ENCODE peak calls at places on chromosome 15, in eight cellular contexts. One of them, this sample, is unnamed.

GRCh38 chr15:81357178-81357686 is 16.8 kb downstream of the TMC3 start:
- DNase-seq in A549: no peak
- DNase-seq in adrenal gland: no peak
- DNase-seq in IMR-90: no peak
- DNase-seq in foreskin fibroblast: no peak
- DNase-seq in colonic mucosa: no peak
- DNase-seq in pancreas: no peak
- DNase-seq in lower lobe of right lung: no peak
- DNase-seq in this sample: no peak

GRCh38 chr15:79724312-79724711 is 172.5 kb downstream of the MTHFS start:
- DNase-seq in pancreas: no peak
- DNase-seq in lower lobe of right lung: no peak
- DNase-seq in foreskin fibroblast: peak
- DNase-seq in IMR-90: peak
- DNase-seq in colonic mucosa: no peak
- DNase-seq in adrenal gland: no peak
- DNase-seq in A549: no peak
- DNase-seq in this sample: peak

GRCh38 chr15:73258271-73259108 is 110.3 kb downstream of the HCN4 start:
- DNase-seq in IMR-90: no peak
- DNase-seq in lower lobe of right lung: no peak
- DNase-seq in adrenal gland: no peak
- DNase-seq in A549: no peak
- DNase-seq in colonic mucosa: no peak
- DNase-seq in pancreas: no peak
- DNase-seq in foreskin fibroblast: no peak
- DNase-seq in this sample: no peak

GRCh38 chr15:50883903-50884302 is 24.6 kb upstream of the AP4E1 start:
- DNase-seq in IMR-90: peak
- DNase-seq in colonic mucosa: no peak
- DNase-seq in adrenal gland: peak
- DNase-seq in foreskin fibroblast: peak
- DNase-seq in pancreas: no peak
- DNase-seq in A549: no peak
- DNase-seq in lower lobe of right lung: no peak
- DNase-seq in this sample: no peak

GRCh38 chr15:38563723-38564519 is 693 bp downstream of the RASGRP1 start:
- DNase-seq in adrenal gland: peak
- DNase-seq in IMR-90: peak
- DNase-seq in A549: peak
- DNase-seq in lower lobe of right lung: peak
- DNase-seq in pancreas: peak
- DNase-seq in colonic mucosa: peak
- DNase-seq in foreskin fibroblast: peak
- DNase-seq in this sample: no peak

GRCh38 chr15:50229336-50229735 is 36.2 kb downstream of the HDC start:
- DNase-seq in colonic mucosa: no peak
- DNase-seq in lower lobe of right lung: no peak
- DNase-seq in pancreas: no peak
- DNase-seq in adrenal gland: peak
- DNase-seq in foreskin fibroblast: peak
- DNase-seq in A549: no peak
- DNase-seq in IMR-90: no peak
- DNase-seq in this sample: no peak

GRCh38 chr15:79872358-79873017 is 24.3 kb downstream of the MTHFS start:
- DNase-seq in IMR-90: peak
- DNase-seq in pancreas: no peak
- DNase-seq in lower lobe of right lung: peak
- DNase-seq in adrenal gland: no peak
- DNase-seq in A549: no peak
- DNase-seq in foreskin fibroblast: no peak
- DNase-seq in colonic mucosa: no peak
- DNase-seq in this sample: peak

GRCh38 chr15:44710236-44711088 is 661 bp downstream of the PATL2 start:
- DNase-seq in colonic mucosa: peak
- DNase-seq in A549: no peak
- DNase-seq in pancreas: no peak
- DNase-seq in lower lobe of right lung: peak
- DNase-seq in IMR-90: peak
- DNase-seq in foreskin fibroblast: peak
- DNase-seq in adrenal gland: no peak
- DNase-seq in this sample: no peak

GRCh38 chr15:66409565-66410108 is 22.9 kb downstream of the MAP2K1 start:
- DNase-seq in colonic mucosa: no peak
- DNase-seq in adrenal gland: no peak
- DNase-seq in A549: no peak
- DNase-seq in foreskin fibroblast: no peak
- DNase-seq in IMR-90: no peak
- DNase-seq in pancreas: no peak
- DNase-seq in lower lobe of right lung: no peak
- DNase-seq in this sample: no peak

GRCh38 chr15:65558336-65558735 is 28.1 kb downstream of the HACD3 start:
- DNase-seq in A549: no peak
- DNase-seq in lower lobe of right lung: no peak
- DNase-seq in colonic mucosa: no peak
- DNase-seq in IMR-90: peak
- DNase-seq in adrenal gland: no peak
- DNase-seq in pancreas: no peak
- DNase-seq in foreskin fibroblast: peak
- DNase-seq in this sample: no peak

GRCh38 chr15:36545451-36545992 is 33.9 kb upstream of the CDIN1 start:
- DNase-seq in lower lobe of right lung: no peak
- DNase-seq in A549: no peak
- DNase-seq in foreskin fibroblast: no peak
- DNase-seq in colonic mucosa: no peak
- DNase-seq in IMR-90: no peak
- DNase-seq in adrenal gland: no peak
- DNase-seq in pancreas: no peak
- DNase-seq in this sample: no peak

GRCh38 chr15:92082217-92082843 is 228.8 kb downstream of the SLCO3A1 start:
- DNase-seq in pancreas: peak
- DNase-seq in colonic mucosa: peak
- DNase-seq in adrenal gland: peak
- DNase-seq in A549: peak
- DNase-seq in foreskin fibroblast: peak
- DNase-seq in lower lobe of right lung: no peak
- DNase-seq in IMR-90: peak
- DNase-seq in this sample: peak

GRCh38 chr15:100172356-100173024 is 169.3 kb downstream of the ADAMTS17 start:
- DNase-seq in colonic mucosa: no peak
- DNase-seq in lower lobe of right lung: no peak
- DNase-seq in adrenal gland: no peak
- DNase-seq in IMR-90: no peak
- DNase-seq in pancreas: no peak
- DNase-seq in foreskin fibroblast: no peak
- DNase-seq in A549: no peak
- DNase-seq in this sample: no peak

GRCh38 chr15:45168751-45169551 is 18.8 kb downstream of the SHF start:
- DNase-seq in IMR-90: no peak
- DNase-seq in adrenal gland: no peak
- DNase-seq in foreskin fibroblast: no peak
- DNase-seq in pancreas: no peak
- DNase-seq in lower lobe of right lung: peak
- DNase-seq in A549: no peak
- DNase-seq in colonic mucosa: no peak
- DNase-seq in this sample: no peak

GRCh38 chr15:90232941-90233700 is 620 bp downstream of the CIB1 start:
- DNase-seq in A549: peak
- DNase-seq in adrenal gland: peak
- DNase-seq in IMR-90: peak
- DNase-seq in colonic mucosa: peak
- DNase-seq in pancreas: peak
- DNase-seq in lower lobe of right lung: peak
- DNase-seq in foreskin fibroblast: peak
- DNase-seq in this sample: no peak

GRCh38 chr15:38073278-38073930 is 139.0 kb downstream of the TMCO5A start:
- DNase-seq in pancreas: no peak
- DNase-seq in lower lobe of right lung: no peak
- DNase-seq in adrenal gland: peak
- DNase-seq in foreskin fibroblast: peak
- DNase-seq in IMR-90: peak
- DNase-seq in colonic mucosa: peak
- DNase-seq in A549: no peak
- DNase-seq in this sample: no peak

GRCh38 chr15:67947254-67948039 is 106.7 kb upstream of the PIAS1 start:
- DNase-seq in lower lobe of right lung: no peak
- DNase-seq in IMR-90: no peak
- DNase-seq in foreskin fibroblast: no peak
- DNase-seq in A549: no peak
- DNase-seq in pancreas: no peak
- DNase-seq in adrenal gland: no peak
- DNase-seq in colonic mucosa: no peak
- DNase-seq in this sample: no peak

GRCh38 chr15:67945131-67945530 is 105.3 kb upstream of the RNU6-1 start:
- DNase-seq in A549: no peak
- DNase-seq in colonic mucosa: no peak
- DNase-seq in adrenal gland: no peak
- DNase-seq in pancreas: no peak
- DNase-seq in lower lobe of right lung: no peak
- DNase-seq in IMR-90: no peak
- DNase-seq in foreskin fibroblast: no peak
- DNase-seq in this sample: no peak

GRCh38 chr15:67946701-67947100 is 106.9 kb upstream of the RNU6-1 start:
- DNase-seq in foreskin fibroblast: no peak
- DNase-seq in pancreas: no peak
- DNase-seq in adrenal gland: no peak
- DNase-seq in IMR-90: no peak
- DNase-seq in colonic mucosa: no peak
- DNase-seq in lower lobe of right lung: no peak
- DNase-seq in A549: no peak
- DNase-seq in this sample: no peak

GRCh38 chr15:67943961-67944674 is 104.3 kb upstream of the RNU6-1 start:
- DNase-seq in pancreas: no peak
- DNase-seq in adrenal gland: peak
- DNase-seq in foreskin fibroblast: peak
- DNase-seq in IMR-90: no peak
- DNase-seq in A549: no peak
- DNase-seq in colonic mucosa: no peak
- DNase-seq in lower lobe of right lung: peak
- DNase-seq in this sample: no peak

GRCh38 chr15:67945951-67946700 is 106.3 kb upstream of the RNU6-1 start:
- DNase-seq in IMR-90: peak
- DNase-seq in lower lobe of right lung: no peak
- DNase-seq in colonic mucosa: no peak
- DNase-seq in foreskin fibroblast: peak
- DNase-seq in A549: no peak
- DNase-seq in adrenal gland: peak
- DNase-seq in pancreas: no peak
- DNase-seq in this sample: peak
- H3K4me3 ChIP-seq in IMR-90: no peak
- H3K4me3 ChIP-seq in lower lobe of right lung: no peak
- H3K4me3 ChIP-seq in colonic mucosa: no peak
- H3K4me3 ChIP-seq in foreskin fibroblast: no peak
- H3K4me3 ChIP-seq in A549: no peak
- H3K4me3 ChIP-seq in adrenal gland: no peak
- H3K4me3 ChIP-seq in pancreas: no peak
- H3K4me3 ChIP-seq in this sample: no peak

GRCh38 chr15:98807262-98807661 is 158.9 kb downstream of the IGF1R start:
- DNase-seq in A549: no peak
- DNase-seq in adrenal gland: no peak
- DNase-seq in pancreas: no peak
- DNase-seq in IMR-90: peak
- DNase-seq in lower lobe of right lung: no peak
- DNase-seq in foreskin fibroblast: peak
- DNase-seq in colonic mucosa: no peak
- DNase-seq in this sample: no peak

GRCh38 chr15:98803228-98804056 is 155.1 kb downstream of the IGF1R start:
- DNase-seq in A549: no peak
- DNase-seq in pancreas: no peak
- DNase-seq in adrenal gland: no peak
- DNase-seq in IMR-90: peak
- DNase-seq in colonic mucosa: no peak
- DNase-seq in foreskin fibroblast: peak
- DNase-seq in lower lobe of right lung: no peak
- DNase-seq in this sample: no peak

GRCh38 chr15:98804057-98804380 is 155.7 kb downstream of the IGF1R start:
- DNase-seq in colonic mucosa: no peak
- DNase-seq in pancreas: no peak
- DNase-seq in adrenal gland: no peak
- DNase-seq in lower lobe of right lung: no peak
- DNase-seq in foreskin fibroblast: peak
- DNase-seq in IMR-90: peak
- DNase-seq in A549: no peak
- DNase-seq in this sample: no peak

GRCh38 chr15:98806275-98806895 is 158.0 kb downstream of the IGF1R start:
- DNase-seq in colonic mucosa: no peak
- DNase-seq in adrenal gland: no peak
- DNase-seq in lower lobe of right lung: no peak
- DNase-seq in IMR-90: no peak
- DNase-seq in A549: no peak
- DNase-seq in pancreas: no peak
- DNase-seq in foreskin fibroblast: no peak
- DNase-seq in this sample: no peak

GRCh38 chr15:98805434-98806274 is 157.3 kb downstream of the IGF1R start:
- DNase-seq in lower lobe of right lung: no peak
- DNase-seq in A549: no peak
- DNase-seq in foreskin fibroblast: no peak
- DNase-seq in adrenal gland: no peak
- DNase-seq in pancreas: no peak
- DNase-seq in colonic mucosa: no peak
- DNase-seq in IMR-90: peak
- DNase-seq in this sample: no peak
- TF ChIP-seq CTCF in lower lobe of right lung: no peak
- TF ChIP-seq CTCF in A549: no peak
- TF ChIP-seq CTCF in foreskin fibroblast: no peak
- TF ChIP-seq CTCF in adrenal gland: peak
- TF ChIP-seq CTCF in pancreas: no peak
- TF ChIP-seq CTCF in colonic mucosa: peak
- TF ChIP-seq CTCF in IMR-90: no peak
- TF ChIP-seq CTCF in this sample: no peak

DNA sequence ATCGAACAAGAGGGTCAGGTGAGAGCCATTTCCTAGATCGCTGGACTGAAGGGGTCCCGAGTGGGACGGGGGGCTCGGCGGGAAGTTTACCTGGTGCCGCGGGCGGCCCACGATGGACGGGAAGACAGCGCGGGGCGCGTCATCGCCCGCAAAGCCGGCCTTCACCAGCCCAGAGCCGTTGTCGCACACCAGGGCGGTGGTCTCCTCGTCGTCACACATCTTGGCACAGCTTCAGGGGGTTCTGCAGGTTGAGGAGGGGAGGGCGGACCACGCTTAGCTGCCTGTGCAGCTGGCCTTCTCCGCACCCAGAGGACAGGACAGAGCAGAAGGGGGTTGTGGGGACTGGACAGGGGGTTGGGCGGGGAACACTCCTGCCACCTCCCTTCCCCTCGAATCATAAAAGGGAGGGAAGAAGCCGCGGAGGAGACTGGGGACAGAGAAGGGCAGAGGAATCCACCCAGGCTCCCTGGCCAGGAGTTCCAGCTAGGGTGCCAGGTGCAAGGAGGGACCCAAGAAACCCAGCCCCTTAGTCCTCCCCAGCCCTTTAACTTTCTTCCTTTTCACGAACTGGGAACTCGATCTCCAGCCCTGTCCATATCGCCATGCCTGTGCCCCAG is 651 bp downstream of the ACTC1 start:
- DNase-seq in lower lobe of right lung: no peak
- DNase-seq in IMR-90: no peak
- DNase-seq in pancreas: no peak
- DNase-seq in A549: no peak
- DNase-seq in colonic mucosa: no peak
- DNase-seq in foreskin fibroblast: no peak
- DNase-seq in adrenal gland: no peak
- DNase-seq in this sample: no peak
- H3K4me3 ChIP-seq in lower lobe of right lung: no peak
- H3K4me3 ChIP-seq in IMR-90: no peak
- H3K4me3 ChIP-seq in pancreas: peak
- H3K4me3 ChIP-seq in A549: peak
- H3K4me3 ChIP-seq in colonic mucosa: no peak
- H3K4me3 ChIP-seq in foreskin fibroblast: peak
- H3K4me3 ChIP-seq in adrenal gland: no peak
- H3K4me3 ChIP-seq in this sample: peak

GRCh38 chr15:98794754-98795153 is 146.4 kb downstream of the IGF1R start:
- DNase-seq in foreskin fibroblast: peak
- DNase-seq in A549: no peak
- DNase-seq in pancreas: no peak
- DNase-seq in IMR-90: peak
- DNase-seq in lower lobe of right lung: no peak
- DNase-seq in colonic mucosa: peak
- DNase-seq in adrenal gland: peak
- DNase-seq in this sample: no peak
- TF ChIP-seq CTCF in foreskin fibroblast: no peak
- TF ChIP-seq CTCF in A549: no peak
- TF ChIP-seq CTCF in pancreas: no peak
- TF ChIP-seq CTCF in IMR-90: no peak
- TF ChIP-seq CTCF in lower lobe of right lung: no peak
- TF ChIP-seq CTCF in colonic mucosa: no peak
- TF ChIP-seq CTCF in adrenal gland: no peak
- TF ChIP-seq CTCF in this sample: no peak

This sample was measured in retinal pigment epithelial cell.